ENCODE peak calls at places on chromosomes 6 and 20, in nine cellular contexts. G is adrenal gland, H is NB4, L is stomach, R is lower leg skin, E is suprapubic skin, X is gastrocnemius medialis, O is IMR-90, U is body of pancreas. K is an unnamed sample.

GRCh38 chr6:16049178-16049577 is 79.7 kb upstream of the MYLIP start:
- DNase-seq in X (no peak), U (no peak), G (no peak), H (no peak), E (no peak), R (no peak), L (no peak), O (no peak), K (no peak)

GRCh38 chr20:46089338-46090094 is at the start of gene NCOA5:
- DNase-seq in U (peak; percentile 96), O (peak; percentile 95), L (peak; percentile 95), E (peak; percentile 96), G (peak; percentile 96), X (peak; percentile 95), R (peak; percentile 95), H (peak; percentile 98), K (peak; percentile 96)

GRCh38 chr20:53852025-53852424 is 218.4 kb downstream of the BCAS1 start:
- DNase-seq in R (no peak), X (no peak), E (no peak), O (no peak), G (no peak), H (no peak), L (no peak), U (no peak), K (no peak)

GRCh38 chr20:62064788-62065668 is 653 bp downstream of the TAF4 start:
- DNase-seq in U (peak; percentile 34), L (peak; percentile 40), G (no peak), O (no peak), X (no peak), E (no peak), R (no peak), H (peak; percentile 48), K (peak; percentile 36)

GRCh38 chr6:136886110-136886509 is 36.0 kb upstream of the SLC35D3 start:
- DNase-seq in H (no peak), G (no peak), E (no peak), R (no peak), O (peak; percentile 44), U (no peak), X (no peak), L (no peak), K (no peak)

GRCh38 chr6:128487746-128488145 is 32.7 kb downstream of the PTPRK start:
- DNase-seq in X (no peak), L (no peak), E (no peak), U (no peak), R (no peak), H (no peak), O (peak; percentile 85), G (no peak), K (no peak)

GRCh38 chr6:9139762-9140161 is 704.4 kb upstream of the SLC35B3 start:
- DNase-seq in X (no peak), R (no peak), O (peak; percentile 88), G (peak; percentile 35), L (no peak), H (no peak), E (no peak), U (no peak), K (no peak)

GRCh38 chr6:6688283-6688682 is 99.8 kb downstream of the LY86 start:
- DNase-seq in X (no peak), G (no peak), O (no peak), U (no peak), R (no peak), L (peak; percentile 58), H (peak; percentile 69), E (no peak), K (no peak)

GRCh38 chr20:62020935-62021701 is 44.6 kb downstream of the TAF4 start:
- DNase-seq in R (no peak), L (no peak), U (peak; percentile 54), H (no peak), X (peak; percentile 48), G (no peak), E (no peak), O (peak; percentile 54), K (no peak)

GRCh38 chr20:6660441-6660840 is 107.0 kb upstream of the BMP2 start:
- DNase-seq in G (no peak), L (peak; percentile 75), O (no peak), H (no peak), E (no peak), R (peak; percentile 43), X (no peak), U (peak; percentile 13), K (no peak)

GRCh38 chr6:38270367-38270766 is 369.4 kb downstream of the BTBD9 start:
- DNase-seq in R (no peak), E (no peak), U (no peak), O (no peak), L (no peak), H (no peak), X (no peak), G (no peak), K (no peak)

GRCh38 chr20:434221-434620 is 26.1 kb downstream of the RBCK1 start:
- DNase-seq in U (no peak), L (no peak), G (no peak), E (no peak), H (no peak), X (no peak), R (no peak), O (no peak), K (no peak)

GRCh38 chr6:54291146-54291545 is 17.1 kb upstream of the TINAG start:
- DNase-seq in O (peak; percentile 70), L (no peak), U (no peak), G (no peak), H (peak; percentile 30), E (no peak), R (no peak), X (no peak), K (no peak)

GRCh38 chr6:53731906-53732636 is 62.7 kb upstream of the LRRC1 start:
- DNase-seq in R (no peak), G (no peak), L (no peak), H (no peak), X (no peak), O (no peak), E (no peak), U (no peak), K (no peak)

GRCh38 chr6:87152528-87152950 is 2.8 kb upstream of the ZNF292 start:
- DNase-seq in L (no peak), O (peak; percentile 16), U (no peak), X (no peak), R (no peak), H (peak; percentile 21), E (no peak), G (no peak), K (no peak)

GRCh38 chr6:133888931-133889556 is at the start of gene TCF21:
- DNase-seq in O (peak; percentile 85), R (no peak), H (no peak), G (no peak), E (no peak), L (peak; percentile 28), U (no peak), X (no peak), K (no peak)

GRCh38 chr6:79599725-79600259 is 31.3 kb upstream of the SH3BGRL2 start:
- DNase-seq in E (no peak), H (no peak), O (no peak), G (no peak), U (no peak), L (no peak), X (no peak), R (no peak), K (no peak)

GRCh38 chr20:9903048-9903651 is 64.3 kb upstream of the PAK5 start:
- DNase-seq in O (no peak), L (no peak), U (no peak), E (no peak), X (no peak), R (no peak), G (no peak), H (peak; percentile 23), K (no peak)

GRCh38 chr6:144171406-144171805 is 21.1 kb downstream of the STX11 start:
- DNase-seq in E (no peak), H (no peak), G (no peak), X (no peak), O (no peak), U (no peak), L (no peak), R (no peak), K (no peak)

GRCh38 chr20:49892260-49893216 is 22.8 kb downstream of the SPATA2 start:
- DNase-seq in X (peak; percentile 18), E (no peak), U (no peak), O (no peak), G (no peak), R (no peak), L (no peak), H (no peak), K (no peak)
- TF ChIP-seq POLR2A in X (no peak), E (no peak), U (no peak), O (no peak), G (no peak), R (no peak), L (no peak), H (no peak), K (no peak)

DNA sequence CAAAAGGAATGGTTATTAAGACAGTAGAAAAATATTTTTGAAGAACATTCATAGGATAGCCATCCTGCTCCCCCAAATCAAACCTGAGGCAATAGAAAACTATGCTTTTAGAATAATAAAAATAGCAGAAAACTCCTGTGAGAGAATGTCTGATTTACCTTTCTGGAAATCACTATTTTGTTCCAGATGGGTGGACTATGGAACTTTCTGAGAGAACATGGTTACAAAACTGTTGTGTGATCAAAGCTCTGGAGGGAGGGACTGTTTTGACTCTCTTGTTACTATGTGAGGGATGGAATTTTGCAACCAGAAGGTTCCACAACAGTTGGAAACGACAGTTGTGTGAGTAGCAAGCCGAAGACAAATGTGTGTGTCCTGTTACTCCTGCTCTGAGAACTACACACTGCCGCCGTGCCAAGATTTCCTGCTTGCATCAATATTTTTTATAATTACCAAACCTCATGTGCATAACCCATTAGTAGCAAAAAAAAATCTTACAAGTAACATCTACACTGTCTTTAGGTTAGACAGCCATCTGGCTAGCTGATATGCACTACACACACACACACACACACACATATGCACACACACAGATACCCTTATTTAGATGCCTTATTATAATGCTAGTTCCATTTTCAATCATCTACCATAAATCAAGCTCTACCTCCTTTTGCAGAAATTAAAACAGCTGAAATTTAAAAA is 11.0 kb upstream of the HIVEP1 start:
- DNase-seq in E (no peak), U (no peak), O (no peak), G (no peak), H (no peak), R (peak; percentile 62), X (peak; percentile 29), L (no peak), K (no peak)
- TF ChIP-seq POLR2A in E (no peak), U (no peak), O (no peak), G (no peak), H (no peak), R (no peak), X (no peak), L (no peak), K (no peak)

GRCh38 chr6:30724906-30725667 is 4.9 kb downstream of the TUBB start:
- DNase-seq in E (no peak), G (no peak), L (no peak), X (no peak), U (no peak), O (peak; percentile 16), H (peak; percentile 43), R (no peak), K (no peak)
- TF ChIP-seq POLR2A in E (no peak), G (no peak), L (no peak), X (no peak), U (no peak), O (peak; percentile 28), H (peak; percentile 15), R (no peak), K (no peak)

DNA sequence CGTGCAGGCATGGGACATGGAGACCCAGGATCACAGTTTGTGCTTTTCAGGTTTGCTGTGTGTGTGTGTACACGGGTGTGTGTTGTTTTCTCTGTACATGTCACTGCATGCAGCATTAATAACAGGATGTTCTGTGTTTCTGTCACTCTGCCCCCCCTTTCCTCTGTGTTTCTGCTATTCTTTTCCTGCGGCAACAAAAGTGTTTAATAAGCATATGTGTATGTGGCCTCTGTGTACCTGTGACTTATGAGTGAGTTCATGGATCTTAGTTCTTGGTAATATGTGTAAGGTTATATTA is 9.8 kb downstream of the SYNGAP1 start:
- DNase-seq in O (no peak), E (no peak), H (no peak), X (no peak), L (no peak), R (no peak), U (no peak), G (no peak), K (no peak)
- TF ChIP-seq POLR2A in O (no peak), E (no peak), H (no peak), X (no peak), L (no peak), R (no peak), U (no peak), G (no peak), K (no peak)

K was measured in H54.